ENCODE peak calls at places on chromosomes 16 and 17, in five cellular contexts. Q, W, E, O and R are unnamed samples.

GRCh38 chr17:79160980-79161621 is 86.5 kb downstream of the ENGASE start:
- DNase-seq in Q (no peak), W (no peak), E (no peak), O (no peak), R (no peak)

GRCh38 chr17:16374129-16374528 is 6.8 kb upstream of the UBB start:
- DNase-seq in Q (no peak), W (no peak), E (peak; percentile 79), O (peak; percentile 35), R (no peak)

GRCh38 chr17:41982026-41982989 is 15.7 kb downstream of the CNP start:
- DNase-seq in Q (no peak), W (no peak), E (no peak), O (no peak), R (no peak)

GRCh38 chr17:80479246-80479566 is 2.8 kb upstream of the NPTX1 start:
- DNase-seq in Q (no peak), W (no peak), E (no peak), O (no peak), R (no peak)

GRCh38 chr17:63675607-63676539 is 24.1 kb downstream of the LIMD2 start:
- DNase-seq in Q (no peak), W (peak; percentile 87), E (peak; percentile 82), O (peak; percentile 86), R (no peak)

GRCh38 chr17:68789203-68789962 is 165.8 kb downstream of the ABCA8 start:
- DNase-seq in Q (no peak), W (no peak), E (no peak), O (no peak), R (no peak)

GRCh38 chr17:36824678-36825091 is 112.6 kb upstream of the LHX1 start:
- DNase-seq in Q (no peak), W (no peak), E (peak; percentile 6), O (no peak), R (peak; percentile 53)

GRCh38 chr16:30615358-30616076 is 5.3 kb upstream of the ZNF689 start:
- DNase-seq in Q (peak; percentile 54), W (peak; percentile 19), E (peak; percentile 11), O (peak; percentile 82), R (peak; percentile 87)

GRCh38 chr17:36855459-36855858 is 81.8 kb upstream of the LHX1 start:
- DNase-seq in Q (no peak), W (no peak), E (no peak), O (no peak), R (no peak)

GRCh38 chr17:31558748-31559646 is 167.5 kb downstream of the RAB11FIP4 start:
- DNase-seq in Q (peak; percentile 66), W (peak; percentile 83), E (peak; percentile 77), O (peak; percentile 81), R (peak; percentile 94)

GRCh38 chr17:82632461-82632860 is 15.8 kb downstream of the WDR45B start:
- DNase-seq in Q (no peak), W (no peak), E (no peak), O (no peak), R (no peak)

GRCh38 chr16:10453159-10453510 is 67.3 kb downstream of the ATF7IP2 start:
- DNase-seq in Q (no peak), W (no peak), E (no peak), O (no peak), R (no peak)

GRCh38 chr17:50501054-50501453 is 7.2 kb upstream of the MYCBPAP start:
- DNase-seq in Q (peak; percentile 50), W (no peak), E (no peak), O (peak; percentile 33), R (no peak)

GRCh38 chr16:73209190-73209589 is 161.3 kb upstream of the ZFHX3 start:
- DNase-seq in Q (no peak), W (no peak), E (no peak), O (no peak), R (no peak)

GRCh38 chr17:75995385-75995925 is 5.2 kb upstream of the CDK3 start:
- DNase-seq in Q (no peak), W (no peak), E (no peak), O (no peak), R (peak; percentile 41)

GRCh38 chr17:5381542-5381941 is 37.9 kb downstream of the NUP88 start:
- DNase-seq in Q (no peak), W (no peak), E (peak; percentile 35), O (no peak), R (no peak)

GRCh38 chr17:80315517-80316182 is 55.0 kb downstream of the RNF213 start:
- DNase-seq in Q (no peak), W (no peak), E (no peak), O (no peak), R (peak; percentile 8)

GRCh38 chr17:50466371-50467113 is 2.1 kb downstream of the CHAD start:
- DNase-seq in Q (no peak), W (no peak), E (no peak), O (peak; percentile 86), R (peak; percentile 51)

GRCh38 chr17:29086628-29087332 is 43.8 kb downstream of the PIPOX start:
- DNase-seq in Q (no peak), W (no peak), E (no peak), O (no peak), R (no peak)

GRCh38 chr16:69761983-69762842 is at the start of gene WWP2:
- DNase-seq in Q (peak; percentile 56), W (peak; percentile 80), E (peak; percentile 60), O (peak; percentile 82), R (peak; percentile 95)

GRCh38 chr16:477758-478157 is 49.8 kb upstream of the CAPN15 start:
- DNase-seq in Q (no peak), W (no peak), E (no peak), O (no peak), R (no peak)

GRCh38 chr17:72665841-72666518 is 426.5 kb downstream of the SLC39A11 start:
- DNase-seq in Q (no peak), W (no peak), E (peak; percentile 43), O (no peak), R (no peak)

GRCh38 chr16:65314246-65315003 is 192.6 kb upstream of the CDH11 start:
- DNase-seq in Q (no peak), W (no peak), E (peak; percentile 80), O (no peak), R (no peak)

GRCh38 chr17:58822148-58823050 is 66.7 kb downstream of the PPM1E start:
- DNase-seq in Q (no peak), W (no peak), E (no peak), O (no peak), R (no peak)

GRCh38 chr16:22189473-22190168 is 16.5 kb upstream of the EEF2K start:
- DNase-seq in Q (no peak), W (peak; percentile 74), E (peak; percentile 56), O (peak; percentile 92), R (peak; percentile 90)

GRCh38 chr17:75679706-75680201 is 12.6 kb downstream of the SAP30BP start:
- DNase-seq in Q (no peak), W (peak; percentile 50), E (peak; percentile 42), O (peak; percentile 60), R (peak; percentile 75)

GRCh38 chr16:69329369-69330285 is 761 bp downstream of the PDF start:
- DNase-seq in Q (no peak), W (no peak), E (no peak), O (peak; percentile 39), R (peak; percentile 89)

GRCh38 chr17:8125947-8126305 is 2.0 kb upstream of the HES7 start:
- DNase-seq in Q (peak; percentile 12), W (peak; percentile 32), E (no peak), O (no peak), R (no peak)

GRCh38 chr17:41848788-41849187 is 11.2 kb downstream of the KLHL10 start:
- DNase-seq in Q (no peak), W (no peak), E (no peak), O (no peak), R (no peak)

GRCh38 chr17:66967867-66968543 is 3.5 kb downstream of the CACNG4 start:
- DNase-seq in Q (no peak), W (no peak), E (no peak), O (no peak), R (no peak)

GRCh38 chr17:44539664-44540063 is 17.6 kb upstream of the FZD2 start:
- DNase-seq in Q (peak; percentile 72), W (no peak), E (no peak), O (no peak), R (no peak)

GRCh38 chr17:48745381-48746275 is 17.1 kb upstream of the HOXB13 start:
- DNase-seq in Q (no peak), W (no peak), E (no peak), O (no peak), R (no peak)

DNA sequence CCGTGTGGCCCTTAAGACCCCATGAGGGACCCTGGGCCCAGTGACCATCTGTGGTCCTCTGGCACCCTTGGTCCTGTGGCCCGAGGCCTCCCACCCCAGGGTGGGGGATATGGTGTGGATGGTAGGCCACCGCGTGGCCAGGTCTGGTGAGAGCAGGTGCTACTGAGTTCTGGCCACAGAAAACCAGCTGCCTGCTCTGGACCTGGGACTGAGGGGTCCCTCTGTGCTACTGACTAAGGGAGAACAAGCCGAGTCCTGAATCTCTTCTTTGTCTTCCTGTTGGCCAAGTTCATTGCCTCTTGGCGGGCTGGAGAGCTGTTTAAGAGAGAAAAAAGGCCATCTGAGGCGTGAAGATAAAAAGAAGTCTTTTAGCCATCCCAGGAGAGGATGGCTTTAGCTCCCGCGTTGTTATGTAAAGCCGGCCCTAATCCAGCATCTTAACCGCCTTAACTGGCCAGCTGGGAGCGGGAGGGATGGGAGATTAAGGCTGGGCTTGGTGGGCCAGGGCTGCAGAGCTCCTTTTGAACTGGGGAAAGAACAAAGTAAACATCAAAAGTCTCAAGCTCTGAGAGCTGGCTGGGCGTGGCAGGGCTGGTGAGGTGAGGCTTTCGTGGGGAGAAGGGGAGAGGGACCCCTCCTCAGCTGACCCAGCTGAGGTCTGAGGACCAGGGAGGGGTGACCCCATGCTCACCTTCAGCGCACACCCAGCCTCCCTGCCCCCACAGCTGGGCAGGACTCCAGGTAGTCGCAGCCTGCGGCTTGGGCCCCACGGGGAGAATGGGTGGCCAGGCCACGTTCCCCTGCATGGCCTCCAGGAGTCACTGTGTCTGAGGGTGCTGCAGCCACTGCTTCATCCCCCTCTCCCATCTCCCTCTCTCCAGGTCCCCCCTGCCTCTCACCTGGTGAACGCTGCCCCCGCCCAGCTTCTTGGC is 62.4 kb downstream of the NKD1 start:
- DNase-seq in Q (no peak), W (no peak), E (no peak), O (no peak), R (no peak)
- TF ChIP-seq CTCF in Q (no peak), W (no peak), E (no peak), O (peak; percentile 17), R (no peak)

GRCh38 chr16:2512920-2513404 is 790 bp upstream of the ATP6V0C start:
- DNase-seq in Q (no peak), W (peak; percentile 10), E (no peak), O (no peak), R (peak; percentile 86)
- TF ChIP-seq CTCF in Q (peak; percentile 31), W (no peak), E (no peak), O (no peak), R (peak; percentile 31)

GRCh38 chr17:52546493-52546892 is 388.0 kb upstream of the CA10 start:
- DNase-seq in Q (no peak), W (no peak), E (no peak), O (no peak), R (no peak)
- TF ChIP-seq CTCF in Q (no peak), W (no peak), E (no peak), O (no peak), R (no peak)

GRCh38 chr17:14294876-14295275 is 6.0 kb upstream of the HS3ST3B1 start:
- DNase-seq in Q (no peak), W (no peak), E (no peak), O (no peak), R (no peak)
- TF ChIP-seq CTCF in Q (no peak), W (no peak), E (no peak), O (no peak), R (no peak)

GRCh38 chr17:7038025-7038862 is 2.4 kb downstream of the SLC16A13 start:
- DNase-seq in Q (no peak), W (no peak), E (no peak), O (no peak), R (peak; percentile 77)
- TF ChIP-seq CTCF in Q (peak; percentile 22), W (no peak), E (no peak), O (no peak), R (no peak)